ENCODE peak calls at places on chromosomes 16 and 17, in four cellular contexts. F, P, R and H are unnamed samples.
A peak's percentile ranks its signal among the peaks of the same experiment; 100 is the strongest.

GRCh38 chr16:67842509-67843342 is 606 bp downstream of the THAP11 start:
- DNase-seq in F (peak; percentile 84), P (peak; percentile 50), R (peak; percentile 46), H (peak; percentile 82)

GRCh38 chr16:22183901-22184614 is 21.8 kb downstream of the SDR42E2 start:
- DNase-seq in F (peak; percentile 46), P (no peak), R (no peak), H (no peak)

GRCh38 chr16:5044011-5044540 is 10.3 kb upstream of the NAGPA start:
- DNase-seq in F (no peak), P (no peak), R (no peak), H (no peak)

GRCh38 chr17:12667299-12667958 is 1.7 kb downstream of the MYOCD start:
- DNase-seq in F (peak; percentile 96), P (peak; percentile 51), R (peak; percentile 89), H (peak; percentile 77)

GRCh38 chr17:49468827-49469385 is 26.2 kb upstream of the NGFR start:
- DNase-seq in F (no peak), P (no peak), R (no peak), H (no peak)

GRCh38 chr17:9702916-9703780 is 57.8 kb downstream of the USP43 start:
- DNase-seq in F (no peak), P (no peak), R (no peak), H (no peak)

GRCh38 chr16:56625140-56625942 is at the start of gene MT1E:
- DNase-seq in F (peak; percentile 70), P (no peak), R (peak; percentile 76), H (peak; percentile 84)

GRCh38 chr17:71392715-71393567 is 727.9 kb upstream of the SOX9 start:
- DNase-seq in F (no peak), P (no peak), R (peak; percentile 74), H (no peak)

GRCh38 chr17:35299108-35299507 is 56.2 kb downstream of the SLFN5 start:
- DNase-seq in F (no peak), P (no peak), R (no peak), H (no peak)

GRCh38 chr17:50258647-50259483 is 15.4 kb upstream of the TMEM92 start:
- DNase-seq in F (no peak), P (no peak), R (peak; percentile 48), H (no peak)

GRCh38 chr16:9254863-9255262 is 163.4 kb downstream of the HAPSTR1 start:
- DNase-seq in F (no peak), P (no peak), R (no peak), H (no peak)

GRCh38 chr17:79993390-79994221 is 42.1 kb downstream of the TBC1D16 start:
- DNase-seq in F (peak; percentile 96), P (no peak), R (peak; percentile 94), H (peak; percentile 97)

GRCh38 chr17:9971991-9972390 is 66.9 kb upstream of the RCVRN start:
- DNase-seq in F (peak; percentile 43), P (no peak), R (peak; percentile 44), H (peak; percentile 58)

GRCh38 chr17:43676471-43676870 is 14.7 kb upstream of the MEOX1 start:
- DNase-seq in F (no peak), P (no peak), R (no peak), H (peak; percentile 46)

GRCh38 chr16:88511060-88511459 is 58.0 kb downstream of the ZFPM1 start:
- DNase-seq in F (no peak), P (no peak), R (no peak), H (no peak)

GRCh38 chr16:28186752-28187151 is 25.0 kb downstream of the XPO6 start:
- DNase-seq in F (no peak), P (no peak), R (peak; percentile 63), H (peak; percentile 33)

GRCh38 chr16:16994831-16995230 is 475.9 kb downstream of the XYLT1 start:
- DNase-seq in F (peak; percentile 30), P (no peak), R (no peak), H (no peak)

GRCh38 chr17:57894848-57895247 is 45.0 kb upstream of the MRPS23 start:
- DNase-seq in F (no peak), P (no peak), R (no peak), H (no peak)

GRCh38 chr16:47578573-47578972 is 117.4 kb downstream of the PHKB start:
- DNase-seq in F (peak; percentile 19), P (no peak), R (peak; percentile 4), H (no peak)

GRCh38 chr17:4706121-4706520 is 2.2 kb upstream of the PELP1 start:
- DNase-seq in F (peak; percentile 38), P (no peak), R (peak; percentile 78), H (peak; percentile 49)

GRCh38 chr16:12612598-12613101 is 191.0 kb downstream of the CPPED1 start:
- DNase-seq in F (peak; percentile 32), P (no peak), R (no peak), H (no peak)

GRCh38 chr17:56850591-56850990 is 16.6 kb downstream of the DGKE start:
- DNase-seq in F (no peak), P (no peak), R (no peak), H (no peak)

GRCh38 chr17:75707096-75707720 is 14.1 kb upstream of the ITGB4 start:
- DNase-seq in F (no peak), P (no peak), R (no peak), H (no peak)

GRCh38 chr17:35536664-35537160 is 766 bp downstream of the SLFN12L start:
- DNase-seq in F (no peak), P (no peak), R (no peak), H (no peak)

GRCh38 chr16:67653131-67654068 is 6.7 kb downstream of the ACD start:
- DNase-seq in F (no peak), P (no peak), R (no peak), H (peak; percentile 45)

GRCh38 chr16:85571813-85572619 is 41.1 kb upstream of the GSE1 start:
- DNase-seq in F (no peak), P (no peak), R (no peak), H (no peak)
- H3K18ac ChIP-seq in F (no peak overlapping the region), P (peak overlapping the region; percentile 73), R (no peak overlapping the region), H (peak overlapping the region; percentile 55)

GRCh38 chr17:44899074-44899782 is at the start of gene EFTUD2:
- DNase-seq in F (peak; percentile 93), P (peak; percentile 92), R (peak; percentile 84), H (peak; percentile 92)
- H3K4ac ChIP-seq in F (peak within 1 kb of the TSS; percentile 73), P (no peak within 1 kb of the TSS), R (peak within 1 kb of the TSS; percentile 100), H (no peak within 1 kb of the TSS)

DNA sequence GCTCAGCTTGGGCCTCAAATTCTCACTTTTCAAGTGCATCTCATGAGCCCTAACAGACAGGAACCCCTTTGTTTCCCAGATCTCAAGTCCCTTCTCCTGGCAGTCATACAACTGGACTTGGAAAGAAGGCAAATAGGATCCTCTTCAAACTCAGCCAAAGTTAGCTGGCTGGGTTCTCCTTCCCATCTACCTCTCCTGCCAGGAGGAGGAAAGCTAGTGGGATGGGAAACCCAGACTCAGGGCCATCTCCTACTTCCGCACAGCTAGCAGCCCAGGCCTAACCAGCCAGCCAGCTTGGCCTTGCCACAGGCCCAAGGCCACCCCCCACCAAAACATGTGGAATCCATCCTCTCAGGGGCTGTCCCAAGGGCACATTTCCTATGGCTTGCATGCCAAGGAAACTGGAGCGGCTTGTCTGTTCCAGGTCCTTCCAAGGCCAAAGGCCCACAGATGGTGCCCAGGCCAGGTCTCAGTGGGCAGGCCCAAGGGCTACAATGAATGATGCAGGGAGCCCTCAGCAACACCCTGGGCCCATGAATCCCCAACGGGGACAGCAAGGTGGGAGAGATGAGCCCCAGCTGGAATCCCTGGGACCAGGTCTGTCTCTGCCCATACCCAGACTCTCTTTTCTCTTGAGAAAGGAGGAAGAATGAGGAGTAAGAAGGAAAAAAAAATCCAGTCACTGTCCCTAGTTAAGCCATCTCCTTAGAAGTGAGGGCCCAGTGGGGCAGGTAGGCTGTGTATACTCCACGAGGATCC is 1.7 kb downstream of the SMARCD2 start:
- DNase-seq in F (no peak), P (no peak), R (peak; percentile 8), H (peak; percentile 11)
- H3K4me1 ChIP-seq in F (peaks cover 10% of the 10 kb centered on the region), P (peaks cover 11% of the 10 kb centered on the region), R (peaks cover 23% of the 10 kb centered on the region), H (peaks cover 33% of the 10 kb centered on the region)

GRCh38 chr16:85746431-85747227 is 4.3 kb downstream of the C16orf74 start:
- DNase-seq in F (peak; percentile 67), P (no peak), R (peak; percentile 44), H (no peak)
- H3K18ac ChIP-seq in F (no peak overlapping the region), P (peak overlapping the region; percentile 23), R (no peak overlapping the region), H (no peak overlapping the region)

GRCh38 chr17:42016952-42017865 is at the start of gene DNAJC7:
- DNase-seq in F (peak; percentile 96), P (peak; percentile 90), R (peak; percentile 89), H (peak; percentile 92)
- H3K4ac ChIP-seq in F (peak within 1 kb of the TSS; percentile 82), P (no peak within 1 kb of the TSS), R (peak within 1 kb of the TSS; percentile 98), H (peak within 1 kb of the TSS; percentile 93)

GRCh38 chr17:42346473-42346872 is 41.8 kb downstream of the STAT3 start:
- DNase-seq in F (no peak), P (no peak), R (no peak), H (no peak)
- H3K4me1 ChIP-seq in F (no peaks in the 10 kb centered on the region), P (peaks cover 13% of the 10 kb centered on the region), R (peaks cover 13% of the 10 kb centered on the region), H (peaks cover 10% of the 10 kb centered on the region)